ENCODE peak calls at places on chromosome 6, in nine cellular contexts. V, Z, U, D, W, O, J, S and Q are unnamed samples.

GRCh38 chr6:38612386-38612965 is 27.3 kb downstream of the BTBD9 start:
- DNase-seq in V (no peak), Z (no peak), U (no peak), D (no peak), W (no peak), O (no peak), J (no peak), S (no peak), Q (no peak)

GRCh38 chr6:41527721-41528408 is 18.3 kb upstream of the FOXP4 start:
- DNase-seq in V (peak), Z (no peak), U (no peak), D (no peak), W (peak), O (no peak), J (no peak), S (no peak), Q (no peak)

GRCh38 chr6:108330806-108331205 is 36.0 kb downstream of the AFG1L start:
- DNase-seq in V (no peak), Z (no peak), U (no peak), D (no peak), W (no peak), O (no peak), J (no peak), S (no peak), Q (no peak)

GRCh38 chr6:30955367-30956042 is 14.7 kb downstream of the MUCL3 start:
- DNase-seq in V (peak), Z (peak), U (peak), D (peak), W (peak), O (no peak), J (no peak), S (peak), Q (no peak)

GRCh38 chr6:113651120-113651519 is 206.0 kb upstream of the MARCKS start:
- DNase-seq in V (peak), Z (peak), U (no peak), D (no peak), W (no peak), O (no peak), J (no peak), S (no peak), Q (no peak)

GRCh38 chr6:144131248-144131709 is 19.0 kb upstream of the STX11 start:
- DNase-seq in V (no peak), Z (no peak), U (no peak), D (no peak), W (no peak), O (peak), J (no peak), S (no peak), Q (no peak)

GRCh38 chr6:108200631-108201030 is 34.8 kb downstream of the NR2E1 start:
- DNase-seq in V (no peak), Z (no peak), U (no peak), D (no peak), W (no peak), O (peak), J (no peak), S (no peak), Q (no peak)

GRCh38 chr6:2102966-2103365 is 142.4 kb downstream of the GMDS start:
- DNase-seq in V (no peak), Z (no peak), U (no peak), D (no peak), W (no peak), O (no peak), J (no peak), S (no peak), Q (no peak)

GRCh38 chr6:165680975-165681374 is 17.9 kb upstream of the PDE10A start:
- DNase-seq in V (no peak), Z (no peak), U (no peak), D (no peak), W (no peak), O (no peak), J (no peak), S (no peak), Q (no peak)

GRCh38 chr6:39075010-39075738 is 26.6 kb downstream of the GLP1R start:
- DNase-seq in V (no peak), Z (no peak), U (no peak), D (no peak), W (no peak), O (no peak), J (no peak), S (no peak), Q (no peak)

GRCh38 chr6:63584566-63584965 is 12.3 kb downstream of the LOC128125822 start:
- DNase-seq in V (no peak), Z (no peak), U (no peak), D (no peak), W (peak), O (no peak), J (no peak), S (no peak), Q (no peak)

GRCh38 chr6:82588020-82588419 is 224.4 kb downstream of the TPBG start:
- DNase-seq in V (no peak), Z (no peak), U (no peak), D (no peak), W (no peak), O (no peak), J (no peak), S (no peak), Q (no peak)

GRCh38 chr6:32087574-32088486 is 21.3 kb downstream of the TNXB start:
- DNase-seq in V (peak), Z (no peak), U (peak), D (no peak), W (peak), O (peak), J (peak), S (peak), Q (no peak)

GRCh38 chr6:28607990-28608389 is 82.3 kb downstream of the GPX5 start:
- DNase-seq in V (no peak), Z (no peak), U (no peak), D (no peak), W (no peak), O (no peak), J (no peak), S (no peak), Q (no peak)

GRCh38 chr6:55239099-55239498 is 64.8 kb downstream of the HCRTR2 start:
- DNase-seq in V (no peak), Z (no peak), U (no peak), D (no peak), W (no peak), O (no peak), J (no peak), S (no peak), Q (no peak)

GRCh38 chr6:138891255-138891986 is 95.5 kb downstream of the ECT2L start:
- DNase-seq in V (no peak), Z (no peak), U (no peak), D (no peak), W (peak), O (no peak), J (no peak), S (no peak), Q (no peak)

GRCh38 chr6:44309092-44309491 is 4.1 kb downstream of the AARS2 start:
- DNase-seq in V (no peak), Z (no peak), U (no peak), D (no peak), W (no peak), O (no peak), J (no peak), S (no peak), Q (no peak)

GRCh38 chr6:91449539-91449938 is 862.7 kb upstream of the MAP3K7 start:
- DNase-seq in V (no peak), Z (no peak), U (no peak), D (no peak), W (no peak), O (no peak), J (no peak), S (no peak), Q (no peak)

GRCh38 chr6:18121580-18122127 is 823 bp downstream of the NHLRC1 start:
- DNase-seq in V (no peak), Z (no peak), U (no peak), D (no peak), W (peak), O (no peak), J (peak), S (no peak), Q (no peak)

GRCh38 chr6:32982084-32982701 is 13.8 kb downstream of the BRD2 start:
- DNase-seq in V (no peak), Z (no peak), U (no peak), D (no peak), W (no peak), O (no peak), J (peak), S (no peak), Q (no peak)

GRCh38 chr6:153001767-153002612 is 519 bp downstream of the MTRF1L start:
- DNase-seq in V (peak), Z (no peak), U (no peak), D (no peak), W (peak), O (no peak), J (peak), S (peak), Q (no peak)

GRCh38 chr6:34646714-34647113 is 49.9 kb downstream of the ILRUN start:
- DNase-seq in V (no peak), Z (no peak), U (no peak), D (no peak), W (no peak), O (no peak), J (no peak), S (no peak), Q (no peak)

GRCh38 chr6:145372671-145373123 is 362.6 kb downstream of the EPM2A start:
- DNase-seq in V (no peak), Z (no peak), U (no peak), D (peak), W (no peak), O (no peak), J (peak), S (no peak), Q (no peak)

GRCh38 chr6:32685603-32686002 is 19.1 kb upstream of the HLA-DQB1 start:
- DNase-seq in V (no peak), Z (no peak), U (no peak), D (peak), W (no peak), O (no peak), J (peak), S (no peak), Q (no peak)

GRCh38 chr6:145756170-145756662 is 20.9 kb upstream of the EPM2A start:
- DNase-seq in V (no peak), Z (no peak), U (no peak), D (no peak), W (no peak), O (no peak), J (no peak), S (no peak), Q (no peak)

GRCh38 chr6:115468272-115469005 is 592.3 kb downstream of the FRK start:
- DNase-seq in V (no peak), Z (no peak), U (no peak), D (no peak), W (no peak), O (no peak), J (no peak), S (no peak), Q (no peak)

GRCh38 chr6:21856096-21856825 is 262.7 kb downstream of the SOX4 start:
- DNase-seq in V (no peak), Z (no peak), U (no peak), D (no peak), W (no peak), O (peak), J (no peak), S (no peak), Q (no peak)
- H3K27ac ChIP-seq in V (no peak), Z (no peak), U (no peak), D (no peak), W (no peak), O (no peak), J (no peak), S (no peak), Q (no peak)

DNA sequence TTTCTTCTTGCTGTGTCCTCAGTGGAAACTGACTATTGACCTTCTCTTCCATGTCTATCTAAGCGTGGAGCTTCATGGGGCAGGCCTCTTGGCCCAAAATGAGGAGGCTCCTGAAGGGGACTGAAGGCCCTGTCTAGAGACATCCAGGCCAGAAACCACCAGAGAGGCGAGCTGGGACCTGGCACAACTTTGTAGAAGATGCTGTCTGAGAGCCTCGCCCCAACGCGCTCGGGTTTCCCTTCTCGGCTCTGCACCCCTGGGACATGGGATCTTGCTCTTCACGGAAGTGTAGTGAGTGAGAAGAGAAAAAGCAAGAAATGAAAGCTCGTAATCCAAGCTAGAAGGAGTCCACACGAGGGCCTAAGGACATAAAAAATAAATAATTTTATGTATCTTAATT is 96.8 kb downstream of the GMPR start:
- DNase-seq in V (no peak), Z (no peak), U (no peak), D (no peak), W (no peak), O (no peak), J (no peak), S (no peak), Q (no peak)
- H3K27ac ChIP-seq in V (peak), Z (no peak), U (peak), D (no peak), W (no peak), O (no peak), J (no peak), S (no peak), Q (peak)

DNA sequence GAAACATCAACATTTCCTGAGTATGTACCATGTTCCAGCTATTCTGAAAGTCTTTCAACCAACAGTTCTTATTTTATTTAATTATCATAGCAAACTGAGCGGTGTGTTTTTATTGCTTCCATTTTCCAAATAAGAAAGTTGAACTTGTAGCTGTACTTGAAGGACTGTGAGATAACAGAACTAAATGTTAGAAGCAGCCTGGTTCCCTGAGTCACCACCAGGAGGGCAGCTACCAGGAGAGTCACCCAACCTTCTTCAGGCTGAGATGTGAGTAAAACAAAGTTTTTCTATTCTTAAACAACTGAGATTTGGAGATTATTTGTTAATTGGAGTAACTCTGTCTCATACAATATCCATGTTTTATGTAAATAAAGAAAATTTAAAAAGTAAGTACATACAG is 403.4 kb downstream of the PKHD1 start:
- DNase-seq in V (no peak), Z (no peak), U (no peak), D (no peak), W (peak), O (no peak), J (no peak), S (no peak), Q (no peak)
- H3K27ac ChIP-seq in V (no peak), Z (no peak), U (no peak), D (no peak), W (no peak), O (no peak), J (no peak), S (no peak), Q (no peak)

GRCh38 chr6:24321538-24322162 is 36.2 kb downstream of the DCDC2 start:
- DNase-seq in V (no peak), Z (no peak), U (no peak), D (no peak), W (peak), O (no peak), J (no peak), S (no peak), Q (no peak)
- H3K27ac ChIP-seq in V (no peak), Z (no peak), U (no peak), D (no peak), W (no peak), O (no peak), J (no peak), S (no peak), Q (no peak)

GRCh38 chr6:7880718-7881107 is 29.9 kb downstream of the TXNDC5 start:
- DNase-seq in V (no peak), Z (no peak), U (no peak), D (no peak), W (no peak), O (no peak), J (no peak), S (no peak), Q (no peak)
- H3K27ac ChIP-seq in V (no peak), Z (no peak), U (no peak), D (no peak), W (no peak), O (no peak), J (no peak), S (no peak), Q (no peak)